ENCODE peak calls at places on chromosome 3, in six cellular contexts. X, W, D, N, H and Z are unnamed samples.

GRCh38 chr3:16738451-16738850 is 133.2 kb upstream of the DAZL start:
- DNase-seq in H (no peak), N (no peak), X (no peak), D (no peak), W (no peak), Z (no peak)

GRCh38 chr3:37980477-37981347 is 9.9 kb upstream of the VILL start:
- DNase-seq in N (no peak), X (no peak), H (no peak), W (no peak), D (no peak), Z (no peak)

GRCh38 chr3:139357899-139358298 is 14.1 kb downstream of the MRPS22 start:
- DNase-seq in X (no peak), D (no peak), N (no peak), W (no peak), H (no peak), Z (no peak)

GRCh38 chr3:127455541-127456450 is 134.7 kb downstream of the TPRA1 start:
- DNase-seq in H (peak), X (no peak), W (peak), D (peak), N (no peak), Z (no peak)

GRCh38 chr3:36937492-36937891 is 7.4 kb downstream of the TRANK1 start:
- DNase-seq in N (no peak), X (no peak), D (no peak), H (no peak), W (no peak), Z (no peak)

GRCh38 chr3:37702478-37703154 is 159.1 kb upstream of the CTDSPL start:
- DNase-seq in D (no peak), W (no peak), X (no peak), H (no peak), N (no peak), Z (no peak)

GRCh38 chr3:115549111-115549510 is 74.2 kb upstream of the GAP43 start:
- DNase-seq in H (no peak), W (no peak), D (no peak), N (no peak), X (no peak), Z (no peak)

GRCh38 chr3:36219398-36219797 is 160.9 kb upstream of the STAC start:
- DNase-seq in H (peak), D (peak), X (no peak), W (no peak), N (no peak), Z (no peak)

GRCh38 chr3:197613187-197613586 is 57.4 kb upstream of the BDH1 start:
- DNase-seq in D (no peak), N (no peak), X (no peak), H (no peak), W (no peak), Z (no peak)

GRCh38 chr3:126180477-126181397 is at the start of gene ALDH1L1:
- DNase-seq in X (peak), W (peak), D (peak), H (peak), N (no peak), Z (no peak)

GRCh38 chr3:120487079-120487693 is 36.4 kb upstream of the FSTL1 start:
- DNase-seq in D (no peak), N (no peak), H (peak), X (peak), W (no peak), Z (no peak)

GRCh38 chr3:98398513-98398912 is 8.0 kb downstream of the OR5K3 start:
- DNase-seq in W (no peak), H (no peak), X (no peak), D (no peak), N (no peak), Z (no peak)

GRCh38 chr3:133490468-133491351 is 82.8 kb upstream of the CDV3 start:
- DNase-seq in W (no peak), H (no peak), N (no peak), X (peak), D (no peak), Z (no peak)

GRCh38 chr3:18740631-18741583 is 315.8 kb upstream of the SATB1 start:
- DNase-seq in N (no peak), X (no peak), W (no peak), D (no peak), H (no peak), Z (no peak)

GRCh38 chr3:9000041-9000440 is 36.8 kb upstream of the RAD18 start:
- DNase-seq in N (no peak), W (no peak), H (no peak), D (no peak), X (peak), Z (no peak)

GRCh38 chr3:176174060-176174459 is 1023.2 kb downstream of the TBL1XR1 start:
- DNase-seq in W (no peak), N (no peak), D (peak), H (no peak), X (no peak), Z (no peak)

GRCh38 chr3:23928525-23928924 is 11.6 kb downstream of the RPL15 start:
- DNase-seq in H (no peak), D (peak), W (no peak), N (no peak), X (no peak), Z (no peak)

GRCh38 chr3:147945968-147946519 is 536.9 kb downstream of the ZIC1 start:
- DNase-seq in H (peak), W (peak), N (peak), X (no peak), D (peak), Z (peak)

GRCh38 chr3:18425641-18426403 is 683 bp upstream of the SATB1 start:
- DNase-seq in W (peak), X (no peak), H (no peak), N (no peak), D (no peak), Z (no peak)

GRCh38 chr3:148006508-148006907 is 597.3 kb downstream of the ZIC1 start:
- DNase-seq in H (peak), N (peak), W (no peak), D (peak), X (no peak), Z (no peak)

GRCh38 chr3:159536876-159537275 is 451.8 kb upstream of the IL12A start:
- DNase-seq in N (no peak), D (no peak), X (no peak), H (no peak), W (no peak), Z (no peak)

GRCh38 chr3:190321789-190322603 is at the start of gene CLDN1:
- DNase-seq in D (peak), X (no peak), H (peak), N (peak), W (peak), Z (no peak)
- TF ChIP-seq CTCF in D (peak), X (peak), H (peak), N (peak), W (peak), Z (peak)

GRCh38 chr3:155995525-155996370 is 124.6 kb upstream of the KCNAB1 start:
- DNase-seq in H (peak), X (no peak), D (peak), W (no peak), N (peak), Z (peak)
- TF ChIP-seq CTCF in H (peak), X (peak), D (peak), W (peak), N (peak), Z (peak)

GRCh38 chr3:168095611-168096209 is at the start of gene GOLIM4:
- DNase-seq in H (peak), N (peak), X (peak), W (peak), D (no peak), Z (peak)
- TF ChIP-seq CTCF in H (peak), N (no peak), X (no peak), W (no peak), D (peak), Z (no peak)

DNA sequence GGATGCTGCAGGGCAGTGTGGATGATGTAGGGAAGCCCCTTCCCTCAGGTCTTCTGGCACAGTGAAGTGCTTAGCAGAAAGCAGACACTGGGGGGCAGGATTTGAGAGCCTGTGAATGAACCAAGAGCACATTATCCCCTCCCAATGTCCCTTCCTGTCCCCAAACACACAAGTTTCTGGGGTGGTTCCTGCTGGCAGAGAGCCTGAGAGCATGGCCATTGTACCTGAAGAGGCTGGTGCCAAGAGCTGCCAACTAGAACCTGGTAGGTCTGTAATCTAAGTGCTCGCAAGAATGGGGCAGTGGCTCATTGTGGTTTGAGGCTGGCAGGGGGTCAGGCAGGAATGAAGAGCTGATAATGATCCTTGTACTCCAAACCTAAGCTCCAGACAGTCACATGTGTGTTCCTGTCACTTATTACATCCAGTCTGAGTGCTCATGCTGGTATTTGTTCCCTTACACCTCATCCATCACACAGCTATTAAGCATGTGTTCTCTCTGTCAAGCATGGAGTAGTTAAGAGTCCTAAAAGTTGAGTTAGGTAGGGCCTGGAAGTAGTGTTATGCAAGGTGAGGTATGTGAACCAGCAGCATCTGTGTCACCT is 6.7 kb upstream of the CCR1 start:
- DNase-seq in D (no peak), W (no peak), H (no peak), N (no peak), X (no peak), Z (no peak)
- TF ChIP-seq CTCF in D (peak), W (no peak), H (peak), N (peak), X (no peak), Z (no peak)

DNA sequence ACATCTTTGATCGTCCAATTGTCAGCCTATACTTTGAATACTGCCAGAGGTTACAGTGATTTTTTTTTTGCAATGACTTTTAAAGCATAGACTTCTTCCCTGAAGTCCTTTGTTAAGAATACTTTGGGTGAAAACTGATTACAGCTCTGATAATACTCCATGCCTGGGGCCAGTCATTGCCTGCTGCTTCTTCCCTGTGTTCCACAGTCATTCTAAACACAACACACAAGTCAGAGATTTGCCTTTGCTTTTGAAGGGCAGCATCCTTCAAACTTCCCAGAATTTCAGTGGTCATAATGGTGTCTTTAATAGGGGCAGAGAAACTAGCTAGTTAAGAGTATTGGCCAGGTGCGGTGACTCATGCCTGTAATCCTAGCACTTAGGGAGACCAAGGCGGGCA is 153.7 kb upstream of the PLAAT1 start:
- DNase-seq in W (no peak), D (no peak), X (no peak), H (no peak), N (no peak), Z (no peak)
- TF ChIP-seq CTCF in W (no peak), D (no peak), X (no peak), H (no peak), N (no peak), Z (no peak)